ENCODE peak calls at places on chromosome 1, in five cellular contexts. A is putamen, X is hypothalamus, K is ovary, C is NCI-H510A. U is an unnamed sample.

GRCh38 chr1:155105604-155106011 is 22.1 kb upstream of the EFNA1 start:
- DNase-seq in A (no peak), X (no peak), K (no peak), C (no peak), U (peak)

GRCh38 chr1:109477821-109478220 is 5.9 kb upstream of the ATXN7L2 start:
- DNase-seq in A (no peak), X (no peak), K (no peak), C (no peak), U (no peak)

GRCh38 chr1:182163821-182164223 is 102.3 kb upstream of the ZNF648 start:
- DNase-seq in A (peak), X (peak), K (peak), C (no peak), U (peak)

GRCh38 chr1:156664949-156665411 is 12.2 kb downstream of the NES start:
- DNase-seq in A (no peak), X (no peak), K (no peak), C (no peak), U (no peak)

GRCh38 chr1:64836792-64837191 is 91.9 kb downstream of the RAVER2 start:
- DNase-seq in A (no peak), X (no peak), K (no peak), C (no peak), U (no peak)

GRCh38 chr1:65150583-65151263 is 2.7 kb downstream of the AK4 start:
- DNase-seq in A (no peak), X (no peak), K (no peak), C (no peak), U (no peak)

GRCh38 chr1:10561955-10562354 is 87.2 kb downstream of the PEX14 start:
- DNase-seq in A (no peak), X (no peak), K (no peak), C (no peak), U (no peak)

GRCh38 chr1:145892486-145893087 is 6.9 kb upstream of the ANKRD35 start:
- DNase-seq in A (no peak), X (no peak), K (peak), C (no peak), U (no peak)

GRCh38 chr1:153260980-153261792 is 1.7 kb downstream of the LORICRIN start:
- DNase-seq in A (no peak), X (no peak), K (peak), C (no peak), U (no peak)

GRCh38 chr1:159214149-159214760 is 9.6 kb downstream of the ACKR1 start:
- DNase-seq in A (no peak), X (no peak), K (peak), C (no peak), U (peak)

GRCh38 chr1:119285482-119285881 is 83.1 kb upstream of the HAO2 start:
- DNase-seq in A (no peak), X (no peak), K (no peak), C (no peak), U (peak)

GRCh38 chr1:25922633-25923567 is 16.7 kb upstream of the STMN1 start:
- DNase-seq in A (peak), X (no peak), K (peak), C (peak), U (no peak)

GRCh38 chr1:215376544-215377264 is 190.4 kb upstream of the KCTD3 start:
- DNase-seq in A (no peak), X (no peak), K (no peak), C (no peak), U (peak)

GRCh38 chr1:33334081-33334552 is 13.2 kb upstream of the A3GALT2 start:
- DNase-seq in A (no peak), X (no peak), K (peak), C (no peak), U (peak)

GRCh38 chr1:20191266-20191665 is 4.9 kb upstream of the PLA2G2C start:
- DNase-seq in A (no peak), X (no peak), K (no peak), C (no peak), U (no peak)

GRCh38 chr1:11842154-11843041 is 5.2 kb downstream of the NPPA start:
- DNase-seq in A (no peak), X (no peak), K (peak), C (no peak), U (no peak)

GRCh38 chr1:222618001-222618879 is at the start of gene MIA3:
- DNase-seq in A (peak), X (peak), K (peak), C (peak), U (peak)

GRCh38 chr1:5996641-5997270 is 4.5 kb upstream of the NPHP4 start:
- DNase-seq in A (no peak), X (no peak), K (no peak), C (no peak), U (no peak)

GRCh38 chr1:211698161-211699026 is 23.0 kb upstream of the NEK2 start:
- DNase-seq in A (peak), X (peak), K (peak), C (peak), U (peak)

GRCh38 chr1:54407201-54407956 is 1.2 kb upstream of the SSBP3 start:
- DNase-seq in A (peak), X (peak), K (peak), C (peak), U (peak)

GRCh38 chr1:245172026-245172425 is 17.2 kb downstream of the KIF26B start:
- DNase-seq in A (no peak), X (no peak), K (no peak), C (no peak), U (no peak)

GRCh38 chr1:206703647-206704046 is 18.9 kb downstream of the MAPKAPK2 start:
- DNase-seq in A (no peak), X (no peak), K (no peak), C (no peak), U (no peak)